ENCODE peak calls at places on chromosomes 13 and 19, in seven cellular contexts. R is A549; W is T-helper 2 cell; V is posterior vena cava; A is IMR-90; M is activated CD8-positive, alpha-beta memory T cell treated with anti-CD3 and anti-CD28 coated beads for 4 hours; C is cardiac fibroblast. U is an unnamed sample.
A peak's percentile ranks its signal among the peaks of the same experiment; 100 is the strongest.

GRCh38 chr13:113161433-113161832 is 3.0 kb downstream of the PROZ start:
- DNase-seq in C (no peak), M (no peak), A (no peak), R (no peak), V (no peak), W (no peak), U (no peak)

GRCh38 chr19:39417463-39418181 is 5.2 kb downstream of the PLEKHG2 start:
- DNase-seq in R (no peak), A (no peak), V (no peak), M (no peak), W (no peak), C (no peak), U (no peak)

GRCh38 chr13:64333888-64334287 is 2896.2 kb downstream of the PCDH9 start:
- DNase-seq in C (no peak), V (no peak), W (no peak), R (no peak), A (no peak), M (no peak), U (no peak)

GRCh38 chr19:55958356-55958755 is 10.7 kb downstream of the NLRP8 start:
- DNase-seq in R (no peak), C (no peak), V (no peak), A (no peak), W (no peak), M (no peak), U (no peak)

GRCh38 chr13:78608254-78608704 is 4.9 kb upstream of the POU4F1 start:
- DNase-seq in M (no peak), R (no peak), W (no peak), A (no peak), V (no peak), C (no peak), U (no peak)

GRCh38 chr19:32630338-32630737 is 44.6 kb downstream of the ANKRD27 start:
- DNase-seq in R (no peak), A (no peak), W (no peak), C (no peak), V (no peak), M (no peak), U (no peak)

GRCh38 chr19:14116918-14117578 is 514 bp downstream of the PRKACA start:
- DNase-seq in R (no peak), A (no peak), V (peak; percentile 84), M (no peak), W (no peak), C (no peak), U (peak; percentile 36)

GRCh38 chr13:111929036-111929616 is 137.8 kb upstream of the SOX1 start:
- DNase-seq in C (no peak), W (no peak), A (no peak), M (no peak), V (peak; percentile 58), R (no peak), U (no peak)

GRCh38 chr19:5903054-5903501 is 512 bp downstream of the NDUFA11 start:
- DNase-seq in W (no peak), V (no peak), C (peak; percentile 53), M (no peak), A (peak; percentile 49), R (no peak), U (no peak)

GRCh38 chr13:59356607-59357006 is 807.1 kb downstream of the DIAPH3 start:
- DNase-seq in W (no peak), R (no peak), C (peak; percentile 87), M (no peak), V (peak; percentile 92), A (peak; percentile 37), U (no peak)

GRCh38 chr19:1360818-1361461 is 22.8 kb upstream of the NDUFS7 start:
- DNase-seq in W (no peak), A (peak; percentile 79), M (no peak), R (no peak), V (peak; percentile 88), C (peak; percentile 92), U (peak; percentile 61)

GRCh38 chr19:2477141-2477710 is 1.3 kb downstream of the GADD45B start:
- DNase-seq in C (peak; percentile 42), V (peak; percentile 86), A (peak; percentile 34), R (no peak), W (no peak), M (no peak), U (peak; percentile 33)

GRCh38 chr13:74922963-74923362 is 559.0 kb downstream of the TBC1D4 start:
- DNase-seq in W (no peak), C (no peak), A (no peak), V (no peak), M (no peak), R (no peak), U (no peak)

GRCh38 chr19:35291916-35292315 is at the start of gene MAG:
- DNase-seq in A (no peak), R (no peak), V (no peak), W (no peak), C (no peak), M (no peak), U (peak; percentile 65)

GRCh38 chr13:36788276-36788675 is 30.7 kb upstream of the RFXAP start:
- DNase-seq in R (no peak), V (no peak), A (peak; percentile 47), W (no peak), C (no peak), M (no peak), U (no peak)

GRCh38 chr13:113845723-113846638 is 17.9 kb downstream of the GAS6 start:
- DNase-seq in W (no peak), V (peak; percentile 62), M (no peak), A (no peak), R (no peak), C (no peak), U (no peak)

GRCh38 chr19:5170329-5170745 is 170.3 kb downstream of the PTPRS start:
- DNase-seq in M (peak; percentile 34), W (peak; percentile 34), V (peak; percentile 84), C (no peak), R (no peak), A (no peak), U (no peak)